ENCODE peak calls at places on chromosomes 2 and 18, in eight cellular contexts. H is MG63, K is cardiac muscle cell, G is posterior vena cava, J is NCI-H1417, F is dermis microvascular lymphatic vessel endothelial cell, U is dorsolateral prefrontal cortex, R is T47D. V is an unnamed sample.

GRCh38 chr18:79405781-79406575 is 10.2 kb downstream of the NFATC1 start:
- DNase-seq in H (no peak), K (no peak), G (peak), J (no peak), F (peak), U (no peak), R (no peak), V (peak)

GRCh38 chr2:137420744-137421143 is 543.5 kb upstream of the HNMT start:
- DNase-seq in H (peak), K (no peak), G (no peak), J (no peak), F (no peak), U (no peak), R (no peak), V (no peak)

GRCh38 chr2:20571231-20571630 is 79.7 kb downstream of the HS1BP3 start:
- DNase-seq in H (no peak), K (no peak), G (no peak), J (no peak), F (peak), U (no peak), R (no peak), V (no peak)

GRCh38 chr2:36697424-36698066 is 1.0 kb downstream of the VIT start:
- DNase-seq in H (peak), K (no peak), G (no peak), J (no peak), F (peak), U (no peak), R (no peak), V (no peak)

GRCh38 chr18:36424741-36425142 is 127.2 kb downstream of the FHOD3 start:
- DNase-seq in H (no peak), K (no peak), G (no peak), J (no peak), F (no peak), U (no peak), R (no peak), V (no peak)

GRCh38 chr2:109398616-109399015 is 215.2 kb downstream of the SEPTIN10 start:
- DNase-seq in H (peak), K (no peak), G (no peak), J (no peak), F (no peak), U (no peak), R (no peak), V (no peak)

GRCh38 chr2:152462591-152463178 is 127.7 kb downstream of the FMNL2 start:
- DNase-seq in H (no peak), K (no peak), G (no peak), J (no peak), F (no peak), U (no peak), R (no peak), V (no peak)

GRCh38 chr2:57711991-57712390 is 334.6 kb upstream of the VRK2 start:
- DNase-seq in H (no peak), K (no peak), G (no peak), J (no peak), F (no peak), U (no peak), R (no peak), V (no peak)

GRCh38 chr2:43792653-43793052 is 18.8 kb downstream of the DYNC2LI1 start:
- DNase-seq in H (no peak), K (no peak), G (no peak), J (no peak), F (no peak), U (no peak), R (no peak), V (no peak)

GRCh38 chr2:88919087-88919738 is 227.7 kb downstream of the RPIA start:
- DNase-seq in H (no peak), K (no peak), G (no peak), J (peak), F (peak), U (no peak), R (no peak), V (no peak)

GRCh38 chr18:64219511-64219910 is 70.6 kb upstream of the LINC00305 start:
- DNase-seq in H (no peak), K (peak), G (no peak), J (peak), F (no peak), U (no peak), R (no peak), V (no peak)

GRCh38 chr18:5964996-5965395 is 69.7 kb upstream of the TMEM200C start:
- DNase-seq in H (no peak), K (no peak), G (no peak), J (no peak), F (no peak), U (no peak), R (no peak), V (no peak)

GRCh38 chr2:95670167-95670566 is 78.4 kb downstream of the TRIM43 start:
- DNase-seq in H (peak), K (no peak), G (no peak), J (no peak), F (no peak), U (no peak), R (no peak), V (no peak)

GRCh38 chr2:58512878-58513277 is 271.8 kb upstream of the FANCL start:
- DNase-seq in H (no peak), K (no peak), G (no peak), J (peak), F (no peak), U (no peak), R (no peak), V (no peak)

GRCh38 chr18:4391859-4392258 is 63.2 kb downstream of the DLGAP1 start:
- DNase-seq in H (peak), K (no peak), G (no peak), J (no peak), F (no peak), U (no peak), R (no peak), V (no peak)

GRCh38 chr18:70228546-70228945 is 23.1 kb upstream of the RTTN start:
- DNase-seq in H (no peak), K (no peak), G (no peak), J (no peak), F (no peak), U (no peak), R (no peak), V (no peak)

GRCh38 chr18:62107881-62108280 is 79.0 kb downstream of the PIGN start:
- DNase-seq in H (no peak), K (no peak), G (no peak), J (no peak), F (no peak), U (no peak), R (no peak), V (no peak)

GRCh38 chr2:166365803-166366420 is 9.8 kb downstream of the SCN9A start:
- DNase-seq in H (peak), K (no peak), G (no peak), J (no peak), F (no peak), U (no peak), R (no peak), V (no peak)

GRCh38 chr2:135167273-135167672 is 115.2 kb downstream of the RAB3GAP1 start:
- DNase-seq in H (no peak), K (no peak), G (no peak), J (no peak), F (no peak), U (no peak), R (no peak), V (no peak)

GRCh38 chr2:108169982-108170625 is 69.7 kb upstream of the SULT1C3 start:
- DNase-seq in H (no peak), K (peak), G (no peak), J (peak), F (peak), U (no peak), R (no peak), V (no peak)

GRCh38 chr18:30486856-30487255 is 555.7 kb downstream of the DSC3 start:
- DNase-seq in H (no peak), K (no peak), G (no peak), J (no peak), F (no peak), U (no peak), R (no peak), V (no peak)

GRCh38 chr2:119486886-119487285 is 37.4 kb downstream of the SCTR start:
- DNase-seq in H (no peak), K (no peak), G (no peak), J (no peak), F (peak), U (no peak), R (no peak), V (no peak)

GRCh38 chr2:180219471-180219870 is 212.4 kb upstream of the CWC22 start:
- DNase-seq in H (no peak), K (no peak), G (no peak), J (no peak), F (no peak), U (no peak), R (no peak), V (no peak)

GRCh38 chr2:96146151-96146880 is 1.1 kb upstream of the DUSP2 start:
- DNase-seq in H (no peak), K (no peak), G (peak), J (no peak), F (no peak), U (peak), R (no peak), V (peak)

GRCh38 chr2:15918761-15919356 is 21.5 kb upstream of the MYCN start:
- DNase-seq in H (no peak), K (no peak), G (no peak), J (no peak), F (no peak), U (no peak), R (no peak), V (no peak)

GRCh38 chr2:75553961-75554539 is 6.7 kb downstream of the EVA1A start:
- DNase-seq in H (no peak), K (no peak), G (no peak), J (no peak), F (no peak), U (no peak), R (no peak), V (no peak)

GRCh38 chr2:44016282-44016681 is 20.5 kb upstream of the LRPPRC start:
- DNase-seq in H (peak), K (peak), G (no peak), J (no peak), F (peak), U (no peak), R (peak), V (peak)

GRCh38 chr2:236063994-236064393 is 104.2 kb downstream of the GBX2 start:
- DNase-seq in H (no peak), K (no peak), G (no peak), J (no peak), F (no peak), U (no peak), R (no peak), V (no peak)

GRCh38 chr2:105812180-105813044 is 67.7 kb downstream of the NCK2 start:
- DNase-seq in H (peak), K (peak), G (no peak), J (peak), F (no peak), U (no peak), R (no peak), V (no peak)

GRCh38 chr2:100179806-100180205 is 37.4 kb upstream of the AFF3 start:
- DNase-seq in H (no peak), K (no peak), G (no peak), J (no peak), F (no peak), U (no peak), R (no peak), V (no peak)

GRCh38 chr2:239297142-239298125 is 103.4 kb downstream of the HDAC4 start:
- DNase-seq in H (no peak), K (no peak), G (peak), J (no peak), F (no peak), U (peak), R (no peak), V (no peak)

GRCh38 chr2:10274983-10275802 is 27.5 kb upstream of the HPCAL1 start:
- DNase-seq in H (no peak), K (no peak), G (peak), J (no peak), F (no peak), U (no peak), R (no peak), V (no peak)

GRCh38 chr2:132438650-132439030 is 22.0 kb downstream of the GPR39 start:
- DNase-seq in H (peak), K (no peak), G (no peak), J (no peak), F (peak), U (no peak), R (no peak), V (no peak)

GRCh38 chr2:70388128-70388527 is 86.3 kb upstream of the FAM136A start:
- DNase-seq in H (no peak), K (no peak), G (no peak), J (no peak), F (no peak), U (no peak), R (no peak), V (no peak)

GRCh38 chr2:161746891-161747535 is 122.8 kb downstream of the SLC4A10 start:
- DNase-seq in H (no peak), K (no peak), G (no peak), J (no peak), F (no peak), U (peak), R (no peak), V (no peak)